ENCODE peak calls at places on chromosomes 7 and 10, in four cellular contexts. F, T, X and U are unnamed samples.
A peak's percentile ranks its signal among the peaks of the same experiment; 100 is the strongest.

GRCh38 chr7:135383525-135383924 is 126.4 kb downstream of the CNOT4 start:
- DNase-seq in F (no peak), T (no peak), X (no peak), U (no peak)

GRCh38 chr7:114931656-114932011 is 9.7 kb downstream of the MDFIC start:
- DNase-seq in F (peak; percentile 10), T (no peak), X (no peak), U (no peak)

GRCh38 chr10:4242561-4243035 is 457.6 kb upstream of the KLF6 start:
- DNase-seq in F (no peak), T (no peak), X (no peak), U (peak; percentile 65)

GRCh38 chr7:2043316-2044039 is 189.3 kb downstream of the MAD1L1 start:
- DNase-seq in F (no peak), T (peak; percentile 68), X (peak; percentile 2), U (peak; percentile 44)

GRCh38 chr10:3699896-3700295 is 85.1 kb downstream of the KLF6 start:
- DNase-seq in F (no peak), T (no peak), X (no peak), U (no peak)

GRCh38 chr7:33248663-33249062 is 119.3 kb downstream of the BBS9 start:
- DNase-seq in F (no peak), T (no peak), X (no peak), U (no peak)

GRCh38 chr10:86651021-86651471 is 3.3 kb upstream of the OPN4 start:
- DNase-seq in F (no peak), T (peak; percentile 52), X (no peak), U (no peak)

GRCh38 chr10:124066744-124067714 is 26.4 kb downstream of the CHST15 start:
- DNase-seq in F (no peak), T (no peak), X (no peak), U (no peak)

GRCh38 chr7:140260338-140260737 is 83.6 kb upstream of the KDM7A start:
- DNase-seq in F (no peak), T (no peak), X (no peak), U (no peak)

GRCh38 chr10:103053659-103054581 is 135.8 kb downstream of the CNNM2 start:
- DNase-seq in F (peak; percentile 11), T (no peak), X (peak; percentile 49), U (peak; percentile 64)

GRCh38 chr10:35005868-35006267 is 84.3 kb downstream of the CUL2 start:
- DNase-seq in F (no peak), T (no peak), X (no peak), U (no peak)

GRCh38 chr10:70622541-70622940 is 20.0 kb upstream of the PRF1 start:
- DNase-seq in F (no peak), T (no peak), X (no peak), U (no peak)
- H3K27ac ChIP-seq in F (no peak overlapping the region), T (no peak overlapping the region), X (no peak overlapping the region), U (no peak overlapping the region)

GRCh38 chr7:52091101-52091500 is 774.5 kb upstream of the COBL start:
- DNase-seq in F (no peak), T (no peak), X (no peak), U (no peak)

GRCh38 chr7:52085610-52086009 is 769.0 kb upstream of the COBL start:
- DNase-seq in F (no peak), T (no peak), X (no peak), U (no peak)

DNA sequence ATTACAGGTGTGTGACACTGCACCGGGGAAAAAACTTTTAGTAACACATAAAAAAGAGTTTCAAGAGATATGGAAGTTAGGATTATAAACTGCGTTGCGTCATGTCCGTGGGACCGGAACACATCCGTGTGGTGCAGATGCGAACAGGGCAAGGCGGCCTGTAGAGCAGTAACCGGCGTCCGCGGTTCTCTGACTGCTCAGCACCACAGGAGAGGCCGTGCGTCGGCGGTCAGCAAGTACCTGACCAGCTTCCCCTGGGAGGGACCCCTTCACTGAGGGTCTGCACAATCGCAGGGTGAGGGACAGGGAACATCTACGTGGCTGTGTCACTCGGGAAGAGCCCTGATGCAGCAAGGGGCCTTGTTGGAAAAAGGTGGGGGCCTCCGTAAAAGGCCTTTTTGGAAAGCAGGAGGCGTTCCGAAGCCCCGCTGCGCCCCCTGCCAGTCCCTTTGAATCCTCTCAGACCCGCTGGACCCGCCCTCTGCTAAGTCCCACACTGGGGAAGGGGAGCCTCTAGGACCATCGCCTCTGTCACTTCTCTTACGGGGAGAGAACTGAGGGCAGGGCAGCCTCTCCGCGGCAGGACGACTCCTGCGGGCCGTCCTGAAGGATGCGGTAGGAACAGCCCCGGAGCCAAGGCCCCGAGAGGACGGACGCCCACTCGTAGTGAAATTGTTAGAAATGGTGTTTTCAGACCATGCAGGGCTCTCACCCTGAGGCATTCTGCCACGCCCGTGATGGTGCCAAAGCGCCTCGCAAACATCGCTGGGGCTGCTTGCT is 771.6 kb upstream of the COBL start:
- DNase-seq in F (no peak), T (no peak), X (no peak), U (peak; percentile 66)
- H3K27ac ChIP-seq in F (no peak overlapping the region), T (no peak overlapping the region), X (no peak overlapping the region), U (no peak overlapping the region)

GRCh38 chr7:103765891-103766290 is 223.6 kb downstream of the RELN start:
- DNase-seq in F (no peak), T (no peak), X (no peak), U (no peak)
- H3K27ac ChIP-seq in F (no peak overlapping the region), T (no peak overlapping the region), X (no peak overlapping the region), U (no peak overlapping the region)

GRCh38 chr10:110512461-110513187 is 14.9 kb downstream of the DUSP5 start:
- DNase-seq in F (no peak), T (peak; percentile 48), X (no peak), U (no peak)
- H3K27ac ChIP-seq in F (no peak overlapping the region), T (no peak overlapping the region), X (no peak overlapping the region), U (no peak overlapping the region)